ENCODE peak calls at places on chromosomes 12 and 14, in nine cellular contexts. L, E, J, D, H, U, Z, W and I are unnamed samples. For H3K27me3, the result is how much of the 10 kb centered on the place peaks cover.

GRCh38 chr12:12172106-12172511 is 94.7 kb downstream of the LRP6 start:
- DNase-seq in L (peak), E (peak), J (no peak), D (peak), H (peak), U (no peak), Z (peak), W (peak), I (no peak)

GRCh38 chr12:123153906-123154305 is 3.0 kb upstream of the PITPNM2 start:
- DNase-seq in L (no peak), E (no peak), J (no peak), D (no peak), H (no peak), U (no peak), Z (no peak), W (no peak), I (no peak)

GRCh38 chr14:67405771-67406170 is 6.2 kb downstream of the PLEK2 start:
- DNase-seq in L (no peak), E (no peak), J (no peak), D (no peak), H (no peak), U (no peak), Z (no peak), W (no peak), I (no peak)

GRCh38 chr14:87063181-87063580 is 929.8 kb downstream of the GALC start:
- DNase-seq in L (no peak), E (no peak), J (no peak), D (peak), H (no peak), U (no peak), Z (peak), W (no peak), I (no peak)

GRCh38 chr12:74906224-74906623 is 303.4 kb downstream of the KCNC2 start:
- DNase-seq in L (no peak), E (no peak), J (no peak), D (no peak), H (no peak), U (no peak), Z (no peak), W (no peak), I (no peak)

GRCh38 chr14:55191881-55192616 is 664 bp upstream of the DLGAP5 start:
- DNase-seq in L (no peak), E (no peak), J (no peak), D (no peak), H (no peak), U (no peak), Z (no peak), W (no peak), I (no peak)

GRCh38 chr12:80846930-80847329 is 90.8 kb downstream of the LIN7A start:
- DNase-seq in L (no peak), E (no peak), J (no peak), D (no peak), H (no peak), U (no peak), Z (no peak), W (no peak), I (no peak)

GRCh38 chr14:32428149-32428548 is 99.1 kb downstream of the AKAP6 start:
- DNase-seq in L (no peak), E (peak), J (no peak), D (no peak), H (no peak), U (no peak), Z (no peak), W (no peak), I (no peak)

GRCh38 chr14:100015251-100015655 is 50.0 kb upstream of the EVL start:
- DNase-seq in L (no peak), E (peak), J (no peak), D (no peak), H (peak), U (no peak), Z (no peak), W (no peak), I (no peak)

GRCh38 chr14:62244221-62244620 is 482.0 kb downstream of the SNAPC1 start:
- DNase-seq in L (no peak), E (no peak), J (no peak), D (no peak), H (no peak), U (no peak), Z (no peak), W (no peak), I (no peak)

GRCh38 chr14:32635103-32635719 is 303.5 kb upstream of the NPAS3 start:
- DNase-seq in L (no peak), E (peak), J (no peak), D (peak), H (no peak), U (no peak), Z (peak), W (no peak), I (no peak)

GRCh38 chr12:131390408-131391100 is 320.3 kb upstream of the SFSWAP start:
- DNase-seq in L (no peak), E (no peak), J (no peak), D (peak), H (peak), U (no peak), Z (no peak), W (no peak), I (no peak)

GRCh38 chr12:65169311-65170244 is at the start of gene LEMD3:
- DNase-seq in L (peak), E (peak), J (peak), D (peak), H (peak), U (peak), Z (peak), W (peak), I (peak)

GRCh38 chr14:39884091-39884490 is 451.9 kb upstream of the FBXO33 start:
- DNase-seq in L (no peak), E (no peak), J (no peak), D (no peak), H (no peak), U (no peak), Z (no peak), W (no peak), I (no peak)

GRCh38 chr14:23056257-23056955 is 914 bp downstream of the CDH24 start:
- DNase-seq in L (no peak), E (peak), J (peak), D (peak), H (peak), U (peak), Z (peak), W (peak), I (peak)

GRCh38 chr12:52650520-52651081 is 1.4 kb downstream of the KRT2 start:
- DNase-seq in L (peak), E (no peak), J (no peak), D (no peak), H (no peak), U (no peak), Z (no peak), W (no peak), I (no peak)

GRCh38 chr14:103395245-103395644 is 10.0 kb downstream of the MARK3 start:
- DNase-seq in L (no peak), E (peak), J (no peak), D (no peak), H (no peak), U (no peak), Z (no peak), W (peak), I (no peak)

GRCh38 chr12:71183018-71183417 is 25.2 kb upstream of the TSPAN8 start:
- DNase-seq in L (peak), E (no peak), J (no peak), D (peak), H (peak), U (no peak), Z (peak), W (no peak), I (no peak)

GRCh38 chr12:68899251-68899771 is 33.7 kb downstream of the CPM start:
- DNase-seq in L (peak), E (peak), J (no peak), D (peak), H (peak), U (peak), Z (peak), W (no peak), I (peak)

GRCh38 chr12:109681986-109682707 is 31.5 kb upstream of the FAM222A start:
- DNase-seq in L (no peak), E (no peak), J (no peak), D (no peak), H (no peak), U (no peak), Z (no peak), W (no peak), I (no peak)

GRCh38 chr12:66195242-66195641 is 6.2 kb downstream of the IRAK3 start:
- DNase-seq in L (no peak), E (no peak), J (no peak), D (no peak), H (no peak), U (no peak), Z (no peak), W (no peak), I (no peak)

GRCh38 chr12:113582521-113583218 is 111.0 kb upstream of the LHX5 start:
- DNase-seq in L (no peak), E (no peak), J (no peak), D (no peak), H (no peak), U (peak), Z (no peak), W (no peak), I (no peak)

GRCh38 chr12:85713368-85713767 is 122.8 kb downstream of the RASSF9 start:
- DNase-seq in L (no peak), E (no peak), J (no peak), D (no peak), H (no peak), U (no peak), Z (no peak), W (no peak), I (no peak)

GRCh38 chr12:20105938-20106337 is 262.4 kb upstream of the PDE3A start:
- DNase-seq in L (no peak), E (peak), J (no peak), D (no peak), H (no peak), U (no peak), Z (no peak), W (no peak), I (no peak)

GRCh38 chr12:13536219-13536910 is 339.8 kb downstream of the EMP1 start:
- DNase-seq in L (no peak), E (no peak), J (no peak), D (no peak), H (no peak), U (no peak), Z (no peak), W (no peak), I (no peak)

GRCh38 chr12:124347805-124348658 is 53.1 kb downstream of the RFLNA start:
- DNase-seq in L (no peak), E (no peak), J (no peak), D (no peak), H (no peak), U (no peak), Z (no peak), W (peak), I (no peak)

GRCh38 chr14:76776306-76777251 is 15.3 kb downstream of the VASH1 start:
- DNase-seq in L (no peak), E (no peak), J (no peak), D (no peak), H (no peak), U (peak), Z (no peak), W (no peak), I (no peak)

GRCh38 chr12:30152705-30153104 is 369.0 kb upstream of the TMTC1 start:
- DNase-seq in L (no peak), E (no peak), J (no peak), D (no peak), H (no peak), U (no peak), Z (no peak), W (no peak), I (no peak)

GRCh38 chr14:104545151-104545931 is 34.2 kb upstream of the C14orf180 start:
- DNase-seq in L (no peak), E (no peak), J (peak), D (no peak), H (no peak), U (no peak), Z (no peak), W (no peak), I (no peak)

GRCh38 chr12:109115758-109116610 is at the start of gene ACACB:
- DNase-seq in L (no peak), E (no peak), J (peak), D (no peak), H (peak), U (peak), Z (no peak), W (no peak), I (peak)

GRCh38 chr12:13178568-13179158 is 17.9 kb upstream of the EMP1 start:
- DNase-seq in L (no peak), E (no peak), J (peak), D (no peak), H (peak), U (no peak), Z (no peak), W (no peak), I (peak)

GRCh38 chr14:21534576-21534975 is 8.4 kb upstream of the SALL2 start:
- DNase-seq in L (no peak), E (no peak), J (no peak), D (no peak), H (no peak), U (no peak), Z (no peak), W (no peak), I (no peak)

GRCh38 chr12:54376596-54377468 is 7.7 kb downstream of the ZNF385A start:
- DNase-seq in L (no peak), E (no peak), J (peak), D (no peak), H (no peak), U (no peak), Z (no peak), W (no peak), I (no peak)

GRCh38 chr12:8077207-8077606 is 4.9 kb upstream of the NECAP1 start:
- DNase-seq in L (no peak), E (peak), J (no peak), D (peak), H (no peak), U (no peak), Z (peak), W (no peak), I (no peak)

GRCh38 chr12:45654002-45654401 is 75.5 kb upstream of the ARID2 start:
- DNase-seq in L (no peak), E (no peak), J (no peak), D (no peak), H (no peak), U (no peak), Z (no peak), W (no peak), I (no peak)

GRCh38 chr12:62530596-62530995 is 64.0 kb downstream of the MON2 start:
- DNase-seq in L (no peak), E (peak), J (no peak), D (no peak), H (no peak), U (no peak), Z (no peak), W (no peak), I (no peak)

GRCh38 chr14:25833341-25834121 is 764.3 kb downstream of the NOVA1 start:
- DNase-seq in L (no peak), E (no peak), J (no peak), D (peak), H (peak), U (no peak), Z (no peak), W (no peak), I (no peak)

DNA sequence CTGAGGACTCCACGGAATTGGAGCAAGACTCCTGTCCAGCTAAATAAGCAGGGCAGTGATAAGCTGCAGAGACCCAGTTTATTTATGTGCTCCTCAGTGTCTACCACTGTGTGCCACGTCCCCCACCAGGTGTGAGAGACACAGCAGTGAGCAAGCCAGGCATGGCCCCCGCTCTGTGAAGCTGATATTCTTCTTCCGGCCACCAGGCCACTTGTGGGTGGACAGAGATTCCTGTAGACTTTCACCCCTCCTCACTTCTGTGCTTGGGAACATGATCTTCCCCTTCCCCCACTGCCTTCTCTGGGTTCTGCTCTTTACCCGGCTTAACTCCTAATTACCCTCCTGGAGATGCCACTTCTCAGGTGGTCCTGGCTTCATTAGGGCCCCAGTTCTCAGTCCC is 21.2 kb downstream of the BRAP start:
- DNase-seq in L (no peak), E (no peak), J (no peak), D (no peak), H (no peak), U (no peak), Z (no peak), W (no peak), I (no peak)
- H3K27me3 ChIP-seq in L (under half), E (under half), J (under half), D (under half), H (under half), U (under half), Z (under half), W (under half), I (under half)

DNA sequence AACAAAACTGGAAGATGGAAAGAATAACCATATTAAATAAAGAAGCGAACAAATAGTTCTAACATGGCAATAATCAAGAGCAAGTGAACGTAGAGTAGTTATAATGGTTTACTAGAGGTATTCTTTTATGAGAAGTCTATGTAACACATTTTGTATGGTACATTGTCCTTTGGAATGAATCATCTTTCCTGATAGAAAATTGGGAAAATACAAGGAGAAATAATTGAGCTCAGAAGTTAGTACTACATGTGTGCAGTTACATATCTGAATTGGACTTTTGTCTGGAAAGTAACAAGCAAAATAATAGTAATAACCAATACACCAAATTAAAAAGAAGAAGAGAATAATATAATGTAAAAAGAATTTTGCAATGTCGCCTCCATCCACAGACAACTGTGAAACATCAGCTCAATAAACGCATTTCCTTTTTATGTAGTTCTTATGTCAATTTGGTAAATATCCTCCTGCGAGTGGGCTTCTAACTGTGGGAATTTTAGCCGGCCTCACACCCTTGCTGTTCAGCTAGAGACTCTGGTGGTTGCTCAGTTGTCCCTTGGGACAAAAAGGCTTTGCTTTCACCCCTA is 943 bp upstream of the TUBA1A start:
- DNase-seq in L (no peak), E (no peak), J (no peak), D (no peak), H (no peak), U (no peak), Z (no peak), W (no peak), I (no peak)
- H3K4me3 ChIP-seq in L (peak), E (peak), J (peak), D (no peak), H (no peak), U (peak), Z (no peak), W (no peak), I (peak)

DNA sequence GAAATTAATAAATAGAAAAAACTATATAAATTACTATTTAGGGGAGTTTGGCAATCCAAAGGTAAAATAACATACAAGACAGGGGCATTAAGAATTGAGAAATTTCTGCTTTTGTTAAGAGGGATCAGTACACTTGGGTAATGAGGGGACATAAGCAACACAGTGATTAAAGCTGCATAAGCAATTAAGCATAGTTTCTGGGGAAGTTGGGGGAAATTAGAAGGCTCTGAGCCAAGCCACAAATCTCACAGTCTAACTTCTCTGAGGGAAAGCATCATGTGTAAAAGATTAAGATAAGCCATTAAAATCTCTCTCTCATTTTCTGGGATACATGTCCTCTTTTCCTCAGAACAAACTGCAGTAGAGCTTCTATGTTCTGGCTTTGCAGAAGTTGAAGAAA is 533.9 kb upstream of the LRFN5 start:
- DNase-seq in L (no peak), E (no peak), J (no peak), D (no peak), H (no peak), U (no peak), Z (no peak), W (no peak), I (no peak)
- H3K27me3 ChIP-seq in L (under half), E (under half), J (under half), D (under half), H (under half), U (under half), Z (under half), W (under half), I (under half)

DNA sequence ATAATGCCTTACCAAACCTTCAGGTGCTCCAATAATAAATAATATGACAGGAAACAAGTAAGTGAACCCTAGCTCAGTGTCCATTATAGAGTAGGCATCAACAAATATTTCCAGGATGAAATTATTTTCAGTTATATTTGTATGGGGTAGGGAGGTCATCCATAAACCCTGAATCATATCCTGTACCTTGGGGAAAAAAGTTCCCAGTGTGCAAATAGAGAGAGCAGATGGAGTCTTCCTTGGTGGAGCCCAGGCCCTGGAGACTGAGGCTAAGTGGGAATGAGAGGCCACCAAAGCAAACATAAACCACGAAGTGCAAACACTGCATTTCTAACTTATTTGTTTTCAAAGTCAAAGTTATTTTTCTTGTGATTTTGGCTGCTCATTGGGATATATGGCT is 8.5 kb upstream of the ERP27 start:
- DNase-seq in L (no peak), E (no peak), J (no peak), D (peak), H (no peak), U (no peak), Z (no peak), W (no peak), I (no peak)
- H3K4me3 ChIP-seq in L (no peak), E (no peak), J (no peak), D (no peak), H (no peak), U (no peak), Z (no peak), W (no peak), I (no peak)

GRCh38 chr14:73943083-73943482 is 6.8 kb downstream of the FAM161B start:
- DNase-seq in L (peak), E (peak), J (no peak), D (peak), H (peak), U (peak), Z (peak), W (no peak), I (no peak)

GRCh38 chr14:73944432-73945158 is 5.3 kb downstream of the FAM161B start:
- DNase-seq in L (no peak), E (no peak), J (no peak), D (no peak), H (peak), U (no peak), Z (no peak), W (no peak), I (no peak)

GRCh38 chr14:73937012-73937411 is 12.9 kb downstream of the FAM161B start:
- DNase-seq in L (no peak), E (no peak), J (no peak), D (no peak), H (no peak), U (no peak), Z (no peak), W (no peak), I (no peak)

GRCh38 chr14:73945159-73945670 is 4.7 kb downstream of the FAM161B start:
- DNase-seq in L (no peak), E (no peak), J (no peak), D (no peak), H (peak), U (no peak), Z (no peak), W (no peak), I (no peak)

DNA sequence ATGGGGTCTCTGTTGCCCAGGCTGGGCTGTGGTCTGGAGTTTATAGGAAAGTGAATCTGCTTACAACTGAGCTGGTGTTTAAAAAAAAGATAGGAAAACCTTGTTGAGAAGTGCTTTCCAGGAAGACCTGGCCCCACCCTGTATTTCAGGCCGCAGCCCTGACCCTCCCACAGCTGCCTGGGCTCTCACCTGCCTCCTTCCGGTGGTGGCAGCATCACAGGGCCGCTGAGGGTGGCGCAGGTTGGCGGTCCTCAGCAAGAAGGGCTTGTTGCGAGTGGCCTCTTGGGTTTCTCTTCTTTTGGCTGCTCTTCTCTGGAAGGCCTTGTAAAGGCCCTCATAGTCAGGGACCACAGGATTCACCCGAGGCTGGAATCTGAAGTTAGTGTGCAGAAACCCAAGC is 7.7 kb downstream of the FAM161B start:
- DNase-seq in L (no peak), E (no peak), J (no peak), D (no peak), H (no peak), U (no peak), Z (no peak), W (no peak), I (no peak)
- H3K27me3 ChIP-seq in L (under half), E (under half), J (under half), D (under half), H (under half), U (under half), Z (under half), W (under half), I (under half)